ENCODE peak calls at places on chromosomes 7 and 10, in nine cellular contexts. L is prostate gland, U is GM12865, H is stomach, C is RPMI8226, A is amniotic epithelial cell, W is GM12878, K is fibroblast of mammary gland, Q is Calu3. E is an unnamed sample.

GRCh38 chr7:65382452-65382851 is 8.8 kb downstream of the ZNF92 start:
- DNase-seq in H (no peak), K (no peak), U (no peak), C (no peak), W (no peak), A (no peak), L (no peak), Q (no peak), E (no peak)

GRCh38 chr7:43550427-43550826 is 32.5 kb upstream of the STK17A start:
- DNase-seq in A (no peak), L (no peak), H (no peak), Q (no peak), W (no peak), K (no peak), C (no peak), U (no peak), E (no peak)

GRCh38 chr10:97708976-97709745 is 4.4 kb upstream of the MARVELD1 start:
- DNase-seq in Q (peak), A (peak), W (no peak), L (peak), U (peak), C (peak), K (peak), H (peak), E (no peak)

GRCh38 chr10:21175797-21176196 is 278.7 kb upstream of the NEBL start:
- DNase-seq in Q (no peak), A (no peak), L (no peak), H (no peak), C (no peak), W (no peak), K (no peak), U (no peak), E (no peak)

GRCh38 chr7:134254311-134254710 is 62.4 kb downstream of the SLC35B4 start:
- DNase-seq in U (peak), L (no peak), C (peak), W (no peak), H (no peak), Q (no peak), K (peak), A (peak), E (no peak)

GRCh38 chr7:77913977-77914607 is 115.5 kb downstream of the PHTF2 start:
- DNase-seq in L (no peak), H (no peak), K (no peak), Q (no peak), W (no peak), A (peak), C (no peak), U (no peak), E (no peak)

GRCh38 chr10:75585294-75585693 is 153.9 kb downstream of the LRMDA start:
- DNase-seq in Q (no peak), C (no peak), H (no peak), U (no peak), W (no peak), K (no peak), L (no peak), A (no peak), E (no peak)

GRCh38 chr7:105141068-105141467 is 127.1 kb downstream of the KMT2E start:
- DNase-seq in H (no peak), L (no peak), W (no peak), C (peak), A (peak), Q (no peak), U (peak), K (peak), E (no peak)

GRCh38 chr10:130254168-130255061 is 118.2 kb downstream of the GLRX3 start:
- DNase-seq in W (no peak), K (no peak), U (no peak), L (no peak), C (peak), H (no peak), A (no peak), Q (no peak), E (no peak)

GRCh38 chr7:131606346-131607290 is 50.2 kb upstream of the PODXL start:
- DNase-seq in H (no peak), A (peak), W (no peak), K (no peak), L (peak), C (no peak), Q (no peak), U (no peak), E (no peak)

GRCh38 chr7:47408675-47409074 is 173.2 kb downstream of the TNS3 start:
- DNase-seq in L (no peak), C (no peak), W (no peak), H (peak), K (no peak), A (no peak), U (no peak), Q (no peak), E (no peak)

GRCh38 chr7:36280840-36281812 is 108.5 kb upstream of the ANLN start:
- DNase-seq in K (peak), C (peak), H (peak), A (peak), L (peak), U (peak), W (no peak), Q (peak), E (no peak)

GRCh38 chr7:151174246-151175046 is 7.0 kb upstream of the GBX1 start:
- DNase-seq in H (peak), K (peak), C (no peak), U (no peak), L (no peak), W (no peak), A (peak), Q (no peak), E (peak)

GRCh38 chr7:127588697-127589482 is 679 bp downstream of the ARF5 start:
- DNase-seq in Q (peak), A (peak), L (peak), H (peak), K (peak), W (no peak), U (peak), C (peak), E (no peak)

GRCh38 chr7:129767120-129768011 is 155.8 kb downstream of the NRF1 start:
- DNase-seq in C (no peak), K (no peak), A (no peak), Q (no peak), W (no peak), H (no peak), L (no peak), U (no peak), E (no peak)

GRCh38 chr10:34655286-34656170 is 159.6 kb downstream of the PARD3 start:
- DNase-seq in U (peak), W (no peak), A (peak), C (peak), H (peak), L (peak), Q (peak), K (peak), E (no peak)

GRCh38 chr10:78623577-78624215 is 445.1 kb upstream of the ZMIZ1 start:
- DNase-seq in H (no peak), A (peak), C (no peak), K (peak), L (no peak), U (no peak), Q (peak), W (no peak), E (no peak)

GRCh38 chr10:84097787-84098353 is 41.4 kb upstream of the GHITM start:
- DNase-seq in H (no peak), U (peak), C (no peak), Q (no peak), A (peak), L (no peak), K (peak), W (no peak), E (no peak)

GRCh38 chr10:123835575-123835974 is 56.0 kb downstream of the CPXM2 start:
- DNase-seq in Q (no peak), L (no peak), A (no peak), K (no peak), C (no peak), H (no peak), U (peak), W (peak), E (no peak)

GRCh38 chr10:123945506-123945905 is 53.9 kb upstream of the CPXM2 start:
- DNase-seq in H (no peak), A (no peak), Q (peak), L (peak), W (no peak), K (peak), U (peak), C (no peak), E (no peak)

GRCh38 chr7:135650831-135651573 is 11.3 kb upstream of the STMP1 start:
- DNase-seq in K (peak), Q (no peak), U (no peak), C (no peak), W (no peak), L (no peak), H (no peak), A (peak), E (no peak)

GRCh38 chr7:46586406-46586805 is 665.3 kb upstream of the IGFBP3 start:
- DNase-seq in C (no peak), L (no peak), W (no peak), Q (no peak), U (no peak), K (no peak), H (no peak), A (peak), E (no peak)

GRCh38 chr7:98354511-98355249 is 46.2 kb downstream of the BAIAP2L1 start:
- DNase-seq in L (peak), W (no peak), Q (peak), C (no peak), K (peak), U (no peak), A (peak), H (peak), E (no peak)

GRCh38 chr7:45187946-45188411 is 30.4 kb downstream of the RAMP3 start:
- DNase-seq in W (no peak), L (no peak), H (peak), A (no peak), Q (no peak), U (no peak), K (no peak), C (no peak), E (no peak)

GRCh38 chr10:50497758-50498157 is 126.0 kb downstream of the SGMS1 start:
- DNase-seq in C (peak), L (no peak), Q (no peak), K (peak), U (peak), A (peak), H (no peak), W (peak), E (no peak)

GRCh38 chr10:97538401-97538800 is 34.2 kb upstream of the ANKRD2 start:
- DNase-seq in Q (no peak), U (no peak), H (no peak), A (peak), W (no peak), L (no peak), K (peak), C (no peak), E (no peak)

GRCh38 chr10:114458955-114459354 is 54.7 kb upstream of the AFAP1L2 start:
- DNase-seq in H (peak), L (no peak), Q (peak), C (peak), A (peak), U (peak), W (no peak), K (peak), E (no peak)

GRCh38 chr7:46032936-46033335 is 111.9 kb upstream of the IGFBP3 start:
- DNase-seq in K (peak), Q (no peak), C (no peak), A (peak), H (no peak), L (no peak), U (no peak), W (no peak), E (no peak)

GRCh38 chr10:63675171-63675570 is 154.0 kb downstream of the REEP3 start:
- DNase-seq in U (no peak), L (no peak), C (no peak), H (no peak), W (no peak), K (peak), Q (no peak), A (peak), E (no peak)

GRCh38 chr10:58104419-58104818 is 163.3 kb downstream of the IPMK start:
- DNase-seq in H (no peak), K (peak), L (no peak), A (no peak), Q (no peak), U (no peak), W (no peak), C (no peak), E (no peak)

GRCh38 chr10:66329116-66329515 is 596.7 kb upstream of the LRRTM3 start:
- DNase-seq in W (no peak), A (no peak), K (no peak), Q (no peak), C (no peak), U (no peak), L (no peak), H (no peak), E (no peak)

GRCh38 chr7:146492017-146492416 is 375.4 kb downstream of the CNTNAP2 start:
- DNase-seq in H (no peak), Q (no peak), C (no peak), L (peak), U (no peak), K (no peak), A (no peak), W (no peak), E (no peak)

GRCh38 chr7:1024331-1024761 is 20.0 kb upstream of the GPR146 start:
- DNase-seq in H (no peak), K (no peak), W (peak), Q (no peak), U (peak), L (no peak), A (no peak), C (peak), E (no peak)

GRCh38 chr7:80428161-80429054 is 83.5 kb downstream of the GNAT3 start:
- DNase-seq in W (no peak), Q (peak), K (peak), A (peak), L (peak), U (peak), H (no peak), C (peak), E (no peak)

GRCh38 chr10:31757831-31758230 is 170.8 kb downstream of the ARHGAP12 start:
- DNase-seq in L (no peak), Q (no peak), U (no peak), C (no peak), K (peak), A (no peak), W (no peak), H (no peak), E (no peak)

GRCh38 chr10:132520147-132520811 is 17.3 kb upstream of the INPP5A start:
- DNase-seq in Q (no peak), W (no peak), U (no peak), H (peak), L (no peak), C (no peak), K (peak), A (no peak), E (no peak)

GRCh38 chr7:79789584-79790345 is 336.3 kb upstream of the MAGI2 start:
- DNase-seq in A (peak), W (no peak), U (no peak), Q (no peak), H (no peak), C (no peak), L (no peak), K (peak), E (no peak)

GRCh38 chr10:61825617-61826016 is 75.9 kb upstream of the ARID5B start:
- DNase-seq in U (no peak), L (no peak), Q (no peak), H (no peak), K (no peak), A (no peak), C (no peak), W (no peak), E (no peak)

GRCh38 chr7:119472398-119473038 is 800.5 kb upstream of the KCND2 start:
- DNase-seq in C (no peak), L (no peak), H (peak), W (no peak), U (no peak), A (no peak), K (no peak), Q (peak), E (no peak)

E was measured in naive thymus-derived CD8-positive, alpha-beta T cell.